ENCODE peak calls at places on chromosomes 13 and 19, in eight cellular contexts. One of them, this sample, is unnamed.

GRCh38 chr19:51274037-51274370 is 23.1 kb downstream of the SIGLECL1 start:
- DNase-seq in CD4-positive, alpha-beta T cell: no peak
- DNase-seq in NCI-H1105: no peak
- DNase-seq in iPS-NIHi11: no peak
- DNase-seq in brain microvascular endothelial cell: no peak
- DNase-seq in cardiac fibroblast: no peak
- DNase-seq in choroid plexus epithelial cell: no peak
- DNase-seq in fibroblast of the conjunctiva: no peak
- DNase-seq in this sample: no peak

GRCh38 chr19:33621811-33622504 is at the start of gene CHST8:
- DNase-seq in CD4-positive, alpha-beta T cell: no peak
- DNase-seq in NCI-H1105: peak; percentile 38
- DNase-seq in iPS-NIHi11: peak; percentile 94
- DNase-seq in brain microvascular endothelial cell: no peak
- DNase-seq in cardiac fibroblast: peak; percentile 22
- DNase-seq in choroid plexus epithelial cell: peak; percentile 16
- DNase-seq in fibroblast of the conjunctiva: no peak
- DNase-seq in this sample: peak; percentile 28

GRCh38 chr13:46648166-46648607 is 95.2 kb downstream of the LRCH1 start:
- DNase-seq in CD4-positive, alpha-beta T cell: no peak
- DNase-seq in NCI-H1105: no peak
- DNase-seq in iPS-NIHi11: no peak
- DNase-seq in brain microvascular endothelial cell: no peak
- DNase-seq in cardiac fibroblast: no peak
- DNase-seq in choroid plexus epithelial cell: peak; percentile 62
- DNase-seq in fibroblast of the conjunctiva: no peak
- DNase-seq in this sample: no peak

GRCh38 chr13:44932171-44932849 is 57.0 kb downstream of the NUFIP1 start:
- DNase-seq in CD4-positive, alpha-beta T cell: no peak
- DNase-seq in NCI-H1105: no peak
- DNase-seq in iPS-NIHi11: no peak
- DNase-seq in brain microvascular endothelial cell: peak; percentile 71
- DNase-seq in cardiac fibroblast: no peak
- DNase-seq in choroid plexus epithelial cell: peak; percentile 67
- DNase-seq in fibroblast of the conjunctiva: no peak
- DNase-seq in this sample: no peak

GRCh38 chr13:48773531-48774275 is 120.0 kb downstream of the CYSLTR2 start:
- DNase-seq in CD4-positive, alpha-beta T cell: no peak
- DNase-seq in NCI-H1105: no peak
- DNase-seq in iPS-NIHi11: no peak
- DNase-seq in brain microvascular endothelial cell: no peak
- DNase-seq in cardiac fibroblast: no peak
- DNase-seq in choroid plexus epithelial cell: no peak
- DNase-seq in fibroblast of the conjunctiva: no peak
- DNase-seq in this sample: no peak

GRCh38 chr19:1855040-1855827 is 7.0 kb upstream of the REXO1 start:
- DNase-seq in CD4-positive, alpha-beta T cell: peak; percentile 81
- DNase-seq in NCI-H1105: no peak
- DNase-seq in iPS-NIHi11: peak; percentile 93
- DNase-seq in brain microvascular endothelial cell: peak; percentile 81
- DNase-seq in cardiac fibroblast: peak; percentile 93
- DNase-seq in choroid plexus epithelial cell: peak; percentile 82
- DNase-seq in fibroblast of the conjunctiva: peak; percentile 81
- DNase-seq in this sample: peak; percentile 93

GRCh38 chr19:17327654-17328516 is 6.8 kb downstream of the ANO8 start:
- DNase-seq in CD4-positive, alpha-beta T cell: peak; percentile 62
- DNase-seq in NCI-H1105: peak; percentile 33
- DNase-seq in iPS-NIHi11: peak; percentile 90
- DNase-seq in brain microvascular endothelial cell: no peak
- DNase-seq in cardiac fibroblast: peak; percentile 68
- DNase-seq in choroid plexus epithelial cell: peak; percentile 89
- DNase-seq in fibroblast of the conjunctiva: no peak
- DNase-seq in this sample: peak; percentile 81

GRCh38 chr19:5036733-5037681 is 68.1 kb downstream of the KDM4B start:
- DNase-seq in CD4-positive, alpha-beta T cell: no peak
- DNase-seq in NCI-H1105: peak; percentile 54
- DNase-seq in iPS-NIHi11: no peak
- DNase-seq in brain microvascular endothelial cell: peak; percentile 68
- DNase-seq in cardiac fibroblast: peak; percentile 60
- DNase-seq in choroid plexus epithelial cell: peak; percentile 72
- DNase-seq in fibroblast of the conjunctiva: no peak
- DNase-seq in this sample: no peak

GRCh38 chr19:43380771-43381386 is 27.4 kb downstream of the CD177 start:
- DNase-seq in CD4-positive, alpha-beta T cell: no peak
- DNase-seq in NCI-H1105: no peak
- DNase-seq in iPS-NIHi11: no peak
- DNase-seq in brain microvascular endothelial cell: no peak
- DNase-seq in cardiac fibroblast: no peak
- DNase-seq in choroid plexus epithelial cell: no peak
- DNase-seq in fibroblast of the conjunctiva: no peak
- DNase-seq in this sample: peak; percentile 39

GRCh38 chr19:28582807-28583206 is 630.1 kb downstream of the UQCRFS1 start:
- DNase-seq in CD4-positive, alpha-beta T cell: no peak
- DNase-seq in NCI-H1105: no peak
- DNase-seq in iPS-NIHi11: no peak
- DNase-seq in brain microvascular endothelial cell: no peak
- DNase-seq in cardiac fibroblast: no peak
- DNase-seq in choroid plexus epithelial cell: peak; percentile 2
- DNase-seq in fibroblast of the conjunctiva: no peak
- DNase-seq in this sample: no peak

GRCh38 chr19:42563352-42564210 is 31.1 kb downstream of the CEACAM8 start:
- DNase-seq in CD4-positive, alpha-beta T cell: no peak
- DNase-seq in NCI-H1105: peak; percentile 21
- DNase-seq in iPS-NIHi11: peak; percentile 82
- DNase-seq in brain microvascular endothelial cell: peak; percentile 36
- DNase-seq in cardiac fibroblast: peak; percentile 55
- DNase-seq in choroid plexus epithelial cell: peak; percentile 72
- DNase-seq in fibroblast of the conjunctiva: peak; percentile 9
- DNase-seq in this sample: peak; percentile 68

GRCh38 chr19:35712529-35712909 is 5.3 kb upstream of the KMT2B start:
- DNase-seq in CD4-positive, alpha-beta T cell: no peak
- DNase-seq in NCI-H1105: no peak
- DNase-seq in iPS-NIHi11: no peak
- DNase-seq in brain microvascular endothelial cell: no peak
- DNase-seq in cardiac fibroblast: no peak
- DNase-seq in choroid plexus epithelial cell: no peak
- DNase-seq in fibroblast of the conjunctiva: no peak
- DNase-seq in this sample: no peak

GRCh38 chr19:30719189-30719990 is 347.2 kb downstream of the ZNF536 start:
- DNase-seq in CD4-positive, alpha-beta T cell: no peak
- DNase-seq in NCI-H1105: peak; percentile 58
- DNase-seq in iPS-NIHi11: peak; percentile 69
- DNase-seq in brain microvascular endothelial cell: no peak
- DNase-seq in cardiac fibroblast: peak; percentile 44
- DNase-seq in choroid plexus epithelial cell: peak; percentile 23
- DNase-seq in fibroblast of the conjunctiva: no peak
- DNase-seq in this sample: peak; percentile 29

GRCh38 chr13:60220072-60220471 is 56.3 kb upstream of the DIAPH3 start:
- DNase-seq in CD4-positive, alpha-beta T cell: no peak
- DNase-seq in NCI-H1105: no peak
- DNase-seq in iPS-NIHi11: no peak
- DNase-seq in brain microvascular endothelial cell: no peak
- DNase-seq in cardiac fibroblast: no peak
- DNase-seq in choroid plexus epithelial cell: no peak
- DNase-seq in fibroblast of the conjunctiva: no peak
- DNase-seq in this sample: no peak

GRCh38 chr19:35351441-35352176 is 3.9 kb downstream of the FFAR1 start:
- DNase-seq in CD4-positive, alpha-beta T cell: peak; percentile 30
- DNase-seq in NCI-H1105: no peak
- DNase-seq in iPS-NIHi11: no peak
- DNase-seq in brain microvascular endothelial cell: no peak
- DNase-seq in cardiac fibroblast: no peak
- DNase-seq in choroid plexus epithelial cell: no peak
- DNase-seq in fibroblast of the conjunctiva: no peak
- DNase-seq in this sample: peak; percentile 11